ENCODE peak calls at places on chromosomes 12 and 14, in six cellular contexts. X is uterus, R is right atrium auricular region, E is breast epithelium, Q is cardiac muscle cell, Y is IMR-90. T is an unnamed sample. For H3K9me3, the result is how much of the 10 kb centered on the place peaks cover.

GRCh38 chr14:86961106-86961716 is 1031.8 kb downstream of the GALC start:
- DNase-seq in Y (peak), E (no peak), X (no peak), R (no peak), Q (peak), T (no peak)

GRCh38 chr12:19584734-19585133 is 145.4 kb downstream of the AEBP2 start:
- DNase-seq in Q (no peak), Y (no peak), X (no peak), E (no peak), R (no peak), T (no peak)

GRCh38 chr12:94982456-94982855 is 21.0 kb downstream of the NDUFA12 start:
- DNase-seq in X (no peak), E (no peak), Q (no peak), Y (no peak), R (no peak), T (no peak)

GRCh38 chr12:106428379-106428778 is 70.8 kb downstream of the POLR3B start:
- DNase-seq in Y (peak), X (peak), E (no peak), R (no peak), Q (no peak), T (no peak)

GRCh38 chr12:68481181-68481941 is 129.3 kb upstream of the RAP1B start:
- DNase-seq in Q (no peak), Y (peak), E (no peak), X (no peak), R (no peak), T (no peak)

GRCh38 chr12:109814600-109814999 is 18.6 kb downstream of the TRPV4 start:
- DNase-seq in E (no peak), Q (no peak), X (no peak), R (no peak), Y (no peak), T (no peak)

GRCh38 chr12:94289551-94290312 is 141.4 kb downstream of the PLXNC1 start:
- DNase-seq in R (no peak), E (no peak), Q (peak), Y (peak), X (peak), T (no peak)

GRCh38 chr14:56975521-56975920 is 165.2 kb upstream of the OTX2 start:
- DNase-seq in Q (no peak), E (no peak), X (no peak), R (no peak), Y (no peak), T (no peak)

GRCh38 chr12:122422769-122423257 is 344 bp upstream of the CLIP1 start:
- DNase-seq in Y (peak), E (no peak), Q (no peak), R (peak), X (peak), T (no peak)

GRCh38 chr12:112906712-112907414 is at the start of gene OAS1:
- DNase-seq in R (no peak), X (peak), Y (peak), Q (peak), E (no peak), T (no peak)

GRCh38 chr14:105926415-105927093 is 400.2 kb downstream of the TMEM121 start:
- DNase-seq in E (peak), R (no peak), Y (no peak), X (no peak), Q (no peak), T (no peak)

GRCh38 chr14:105925615-105926414 is 399.4 kb downstream of the TMEM121 start:
- DNase-seq in X (no peak), E (peak), Y (no peak), R (no peak), Q (no peak), T (no peak)

GRCh38 chr14:105927661-105928060 is 401.3 kb downstream of the TMEM121 start:
- DNase-seq in Q (no peak), R (no peak), E (peak), X (no peak), Y (no peak), T (no peak)

GRCh38 chr14:105924951-105925591 is 398.7 kb downstream of the TMEM121 start:
- DNase-seq in E (no peak), Y (no peak), X (no peak), Q (no peak), R (no peak), T (no peak)

GRCh38 chr14:105927094-105927475 is 400.7 kb downstream of the TMEM121 start:
- DNase-seq in Y (no peak), Q (no peak), X (no peak), R (no peak), E (peak), T (no peak)
- H3K9me3 ChIP-seq in Y (under half), Q (under half), X (under half), R (under half), E (under half), T (under half)

DNA sequence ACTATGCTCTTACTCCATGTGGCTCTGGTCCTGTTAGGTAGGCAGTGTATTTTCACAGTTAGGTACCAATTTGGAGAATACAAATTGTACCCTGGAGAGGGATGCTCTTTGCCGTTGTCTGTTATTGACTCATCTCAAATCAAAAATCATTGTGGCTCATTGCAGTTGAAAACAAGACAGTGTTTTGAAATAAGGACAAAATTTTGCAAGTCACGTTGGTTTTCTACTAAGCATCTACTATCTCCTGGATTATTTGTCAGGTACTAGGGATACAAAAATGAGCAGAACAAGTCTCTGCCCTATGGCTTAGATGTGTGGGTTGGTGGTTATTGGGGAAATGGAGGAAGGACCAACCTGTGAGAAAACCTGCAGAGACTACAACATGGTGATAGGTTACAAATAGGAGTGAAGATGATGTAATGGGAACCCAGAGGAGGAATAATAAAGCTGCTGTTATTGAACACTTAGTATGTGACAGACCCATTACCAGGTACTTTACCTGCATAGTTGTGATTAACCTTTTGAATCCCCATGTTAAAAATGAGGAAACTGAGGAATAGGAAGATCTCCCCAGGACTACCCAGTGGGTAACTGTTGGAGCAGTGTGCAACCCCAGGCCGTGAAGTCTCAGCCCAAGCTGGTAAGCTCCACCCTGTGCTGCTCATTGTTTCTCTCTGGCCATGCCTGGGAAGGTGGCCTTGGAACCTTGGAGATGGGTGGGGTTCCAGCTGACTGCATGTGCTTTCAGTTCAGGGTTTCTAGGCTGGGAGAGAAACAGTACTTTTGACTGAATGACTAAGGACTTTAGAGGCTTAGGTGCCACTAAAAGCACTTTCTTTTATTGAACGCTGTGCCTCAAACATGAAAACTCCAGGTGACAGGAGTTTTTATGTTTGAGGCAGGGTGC is 72.9 kb upstream of the SRSF5 start:
- DNase-seq in E (no peak), Y (no peak), X (no peak), Q (no peak), R (no peak), T (no peak)
- H3K4me3 ChIP-seq in E (no peak), Y (no peak), X (no peak), Q (no peak), R (no peak), T (no peak)

GRCh38 chr12:28369483-28369882 is 179.2 kb downstream of the CCDC91 start:
- DNase-seq in Q (no peak), R (no peak), Y (no peak), X (no peak), E (no peak), T (no peak)
- H3K9me3 ChIP-seq in Q (under half), R (under half), Y (under half), X (under half), E (half or more), T (under half)

DNA sequence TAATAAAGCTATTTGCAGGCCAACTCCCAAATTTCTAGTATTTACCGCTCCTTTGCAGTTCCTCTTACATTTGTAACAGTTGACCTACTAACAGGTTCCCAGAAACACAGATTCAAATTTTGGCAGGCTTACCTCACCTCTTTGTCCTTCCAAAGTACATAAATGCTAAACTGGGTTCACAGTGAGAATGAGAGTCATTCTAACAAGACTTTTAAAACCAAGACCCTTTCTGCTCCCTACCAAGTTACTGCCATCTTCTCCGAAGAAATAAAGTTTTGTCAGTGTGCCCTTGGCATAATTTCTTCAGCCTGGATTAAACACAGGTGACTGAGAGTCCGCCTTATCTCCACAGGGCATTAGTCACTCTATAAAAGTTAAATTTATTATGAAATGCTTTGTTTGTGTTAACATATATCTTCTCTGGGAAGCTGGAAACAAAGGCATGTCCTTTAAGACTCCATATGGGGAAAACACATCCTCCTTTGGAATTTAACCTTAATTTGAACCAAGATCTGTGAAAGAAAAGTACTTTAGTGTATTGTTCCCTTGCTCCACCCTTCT is 28.2 kb downstream of the FOXA1 start:
- DNase-seq in R (no peak), Y (no peak), Q (no peak), X (no peak), E (no peak), T (no peak)
- H3K4me3 ChIP-seq in R (no peak), Y (no peak), Q (no peak), X (no peak), E (no peak), T (no peak)